ENCODE peak calls at places on chromosome 5, in seven cellular contexts. U is fibroblast of lung; Z is uterus; W is psoas muscle; I is effector memory CD4-positive, alpha-beta T cell; N is A673; C is gastrocnemius medialis. Y is an unnamed sample. For H3K4me1, the result is how much of the 10 kb centered on the place peaks cover.

GRCh38 chr5:33153891-33154290 is 286.9 kb upstream of the TARS1 start:
- DNase-seq in U (peak), Z (no peak), W (no peak), I (no peak), N (no peak), C (no peak), Y (no peak)

GRCh38 chr5:153135416-153135815 is 355.1 kb upstream of the GRIA1 start:
- DNase-seq in U (peak), Z (no peak), W (no peak), I (no peak), N (no peak), C (no peak), Y (no peak)

GRCh38 chr5:96927008-96927407 is 8.9 kb upstream of the LNPEP start:
- DNase-seq in U (no peak), Z (no peak), W (no peak), I (no peak), N (no peak), C (no peak), Y (no peak)

GRCh38 chr5:78536797-78537196 is 111.8 kb downstream of the LHFPL2 start:
- DNase-seq in U (no peak), Z (no peak), W (no peak), I (no peak), N (no peak), C (no peak), Y (no peak)

GRCh38 chr5:159463590-159464321 is 133.5 kb upstream of the IL12B start:
- DNase-seq in U (peak), Z (no peak), W (no peak), I (no peak), N (peak), C (no peak), Y (no peak)

GRCh38 chr5:132822650-132823480 is 7.6 kb downstream of the SHROOM1 start:
- DNase-seq in U (peak), Z (no peak), W (no peak), I (no peak), N (no peak), C (no peak), Y (no peak)

GRCh38 chr5:106966686-106967315 is 703.9 kb downstream of the EFNA5 start:
- DNase-seq in U (peak), Z (no peak), W (no peak), I (no peak), N (no peak), C (no peak), Y (no peak)

GRCh38 chr5:178281321-178281720 is 48.7 kb upstream of the PHYKPL start:
- DNase-seq in U (no peak), Z (no peak), W (no peak), I (no peak), N (no peak), C (no peak), Y (no peak)

GRCh38 chr5:154301726-154302125 is 111.2 kb downstream of the GALNT10 start:
- DNase-seq in U (no peak), Z (no peak), W (no peak), I (no peak), N (no peak), C (no peak), Y (no peak)

GRCh38 chr5:43033845-43034590 is 6.1 kb downstream of the ANXA2R start:
- DNase-seq in U (peak), Z (no peak), W (no peak), I (no peak), N (no peak), C (no peak), Y (no peak)

GRCh38 chr5:53246042-53246836 is 136.7 kb upstream of the MOCS2 start:
- DNase-seq in U (peak), Z (no peak), W (no peak), I (no peak), N (no peak), C (no peak), Y (no peak)

GRCh38 chr5:148843510-148844318 is 17.3 kb downstream of the ADRB2 start:
- DNase-seq in U (peak), Z (no peak), W (no peak), I (no peak), N (no peak), C (no peak), Y (no peak)

GRCh38 chr5:128905225-128906110 is 59.8 kb upstream of the SLC27A6 start:
- DNase-seq in U (peak), Z (peak), W (no peak), I (no peak), N (peak), C (no peak), Y (no peak)

GRCh38 chr5:139660916-139661814 is 13.0 kb downstream of the CXXC5 start:
- DNase-seq in U (peak), Z (peak), W (peak), I (no peak), N (peak), C (peak), Y (peak)

GRCh38 chr5:58286741-58287140 is 173.1 kb downstream of the PLK2 start:
- DNase-seq in U (no peak), Z (no peak), W (no peak), I (no peak), N (no peak), C (no peak), Y (no peak)

GRCh38 chr5:42912184-42912766 is 100.6 kb upstream of the SELENOP start:
- DNase-seq in U (peak), Z (no peak), W (no peak), I (peak), N (peak), C (no peak), Y (no peak)

GRCh38 chr5:75239681-75240080 is 3.0 kb upstream of the ANKRD31 start:
- DNase-seq in U (peak), Z (no peak), W (no peak), I (no peak), N (no peak), C (no peak), Y (no peak)

GRCh38 chr5:109876941-109877669 is 187.4 kb downstream of the MAN2A1 start:
- DNase-seq in U (peak), Z (no peak), W (peak), I (no peak), N (no peak), C (peak), Y (no peak)

GRCh38 chr5:178078197-178078995 is 34.9 kb upstream of the N4BP3 start:
- DNase-seq in U (peak), Z (no peak), W (no peak), I (no peak), N (no peak), C (no peak), Y (no peak)

GRCh38 chr5:73550016-73550415 is 15.4 kb downstream of the ANKRA2 start:
- DNase-seq in U (no peak), Z (no peak), W (no peak), I (no peak), N (no peak), C (no peak), Y (no peak)

GRCh38 chr5:138942861-138943260 is 67.7 kb upstream of the LRRTM2 start:
- DNase-seq in U (no peak), Z (no peak), W (no peak), I (no peak), N (no peak), C (no peak), Y (no peak)

GRCh38 chr5:166369326-166369725 is 1922.1 kb upstream of the WWC1 start:
- DNase-seq in U (no peak), Z (no peak), W (no peak), I (no peak), N (no peak), C (no peak), Y (no peak)

GRCh38 chr5:123813937-123814624 is 302.1 kb downstream of the CSNK1G3 start:
- DNase-seq in U (peak), Z (no peak), W (no peak), I (no peak), N (peak), C (no peak), Y (no peak)

GRCh38 chr5:80276186-80276585 is 20.3 kb upstream of the SERINC5 start:
- DNase-seq in U (no peak), Z (no peak), W (no peak), I (no peak), N (no peak), C (no peak), Y (no peak)

GRCh38 chr5:53099546-53099945 is 10.0 kb downstream of the MOCS2 start:
- DNase-seq in U (peak), Z (no peak), W (no peak), I (no peak), N (no peak), C (no peak), Y (no peak)

GRCh38 chr5:148224131-148224742 is 14.1 kb upstream of the MARCOL start:
- DNase-seq in U (no peak), Z (no peak), W (no peak), I (no peak), N (peak), C (no peak), Y (no peak)

GRCh38 chr5:59479084-59479483 is 414.4 kb downstream of the PDE4D start:
- DNase-seq in U (no peak), Z (no peak), W (no peak), I (no peak), N (no peak), C (no peak), Y (no peak)

GRCh38 chr5:61289241-61289640 is 42.8 kb upstream of the ZSWIM6 start:
- DNase-seq in U (no peak), Z (no peak), W (no peak), I (no peak), N (peak), C (no peak), Y (no peak)

GRCh38 chr5:159619826-159620225 is 289.5 kb upstream of the IL12B start:
- DNase-seq in U (peak), Z (no peak), W (no peak), I (no peak), N (no peak), C (no peak), Y (no peak)

GRCh38 chr5:65198777-65199120 is 283.0 kb downstream of the ADAMTS6 start:
- DNase-seq in U (peak), Z (no peak), W (no peak), I (no peak), N (no peak), C (no peak), Y (no peak)

GRCh38 chr5:6674886-6675285 is 38.3 kb upstream of the TENT4A start:
- DNase-seq in U (no peak), Z (no peak), W (no peak), I (no peak), N (no peak), C (no peak), Y (no peak)

GRCh38 chr5:97063276-97063675 is 79.1 kb downstream of the LIX1 start:
- DNase-seq in U (no peak), Z (no peak), W (no peak), I (no peak), N (no peak), C (no peak), Y (no peak)

GRCh38 chr5:56588636-56589485 is 226.5 kb upstream of the MAP3K1 start:
- DNase-seq in U (no peak), Z (peak), W (peak), I (peak), N (no peak), C (peak), Y (no peak)

GRCh38 chr5:35488786-35489185 is 128.9 kb upstream of the SPEF2 start:
- DNase-seq in U (no peak), Z (no peak), W (no peak), I (no peak), N (peak), C (no peak), Y (no peak)

GRCh38 chr5:82376309-82376708 is 98.2 kb upstream of the RPS23 start:
- DNase-seq in U (no peak), Z (no peak), W (no peak), I (no peak), N (no peak), C (no peak), Y (no peak)

GRCh38 chr5:100852988-100853449 is 50.1 kb downstream of the ST8SIA4 start:
- DNase-seq in U (no peak), Z (no peak), W (no peak), I (no peak), N (no peak), C (no peak), Y (no peak)

GRCh38 chr5:9927521-9927997 is 297.4 kb upstream of the TAS2R1 start:
- DNase-seq in U (peak), Z (no peak), W (no peak), I (no peak), N (no peak), C (no peak), Y (no peak)

GRCh38 chr5:133602829-133603380 is 9.4 kb downstream of the FSTL4 start:
- DNase-seq in U (no peak), Z (no peak), W (no peak), I (no peak), N (no peak), C (no peak), Y (no peak)

DNA sequence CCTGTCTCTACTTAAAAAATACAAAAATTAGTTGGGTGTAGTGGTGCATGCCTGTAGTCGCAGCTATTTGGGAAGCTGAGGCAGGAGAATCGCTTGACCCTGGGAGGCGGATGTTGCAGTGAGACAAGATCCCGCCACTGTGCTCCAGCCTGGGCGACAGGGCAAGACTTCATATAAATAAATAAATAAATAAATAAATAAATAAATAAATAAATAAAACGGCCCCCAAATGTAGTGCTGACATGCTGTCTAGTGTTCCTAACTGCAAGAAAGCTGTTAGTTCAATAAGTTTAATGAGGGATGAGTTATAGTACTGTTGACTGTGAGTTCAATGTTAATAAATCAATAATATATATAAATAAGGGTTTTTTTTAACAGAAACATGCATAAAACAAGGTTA is 7.5 kb upstream of the CYFIP2 start:
- DNase-seq in U (no peak), Z (no peak), W (no peak), I (no peak), N (no peak), C (no peak), Y (no peak)
- H3K4me1 ChIP-seq in U (under half), Z (under half), W (under half), I (under half), N (under half), C (under half), Y (under half)

GRCh38 chr5:93150311-93151012 is 430.6 kb downstream of the NR2F1-AS1 start:
- DNase-seq in U (no peak), Z (no peak), W (no peak), I (no peak), N (no peak), C (no peak), Y (no peak)
- H3K4me3 ChIP-seq in U (no peak), Z (no peak), W (no peak), I (no peak), N (no peak), C (no peak), Y (no peak)

GRCh38 chr5:91373600-91373999 is 9.5 kb downstream of the ARRDC3 start:
- DNase-seq in U (no peak), Z (no peak), W (no peak), I (no peak), N (no peak), C (no peak), Y (no peak)
- H3K4me1 ChIP-seq in U (under half), Z (under half), W (half or more), I (under half), N (under half), C (under half), Y (under half)

DNA sequence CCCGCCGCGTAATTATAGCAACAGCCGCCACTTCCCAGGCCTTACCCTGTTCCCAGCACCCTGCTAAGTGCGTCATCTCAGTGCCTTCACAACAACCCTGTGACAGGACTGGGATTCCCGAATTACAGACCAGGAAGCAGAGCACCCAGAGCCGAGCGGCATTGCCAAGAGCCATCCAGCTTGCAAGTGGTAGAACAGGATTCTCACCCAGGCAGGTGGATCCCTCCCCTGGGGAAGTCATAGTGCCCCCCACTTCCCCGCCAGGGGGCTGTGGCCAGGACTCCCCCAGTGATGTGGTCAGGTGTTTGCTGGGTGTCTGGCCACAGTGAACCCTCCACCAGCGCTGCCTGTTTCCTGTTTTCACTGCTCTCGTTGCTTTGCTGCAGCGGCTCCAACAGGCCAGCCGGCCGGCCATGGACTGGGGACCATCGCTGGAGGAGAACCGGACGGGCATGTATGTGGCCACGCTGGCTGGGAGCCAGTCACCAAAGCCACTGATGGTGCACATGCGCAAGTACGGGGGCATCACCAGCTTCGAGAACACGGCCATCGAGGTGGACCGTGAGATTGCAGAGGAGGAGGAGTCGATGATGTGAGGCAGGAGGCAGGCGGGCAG is 19.3 kb downstream of the SLC6A7 start:
- DNase-seq in U (peak), Z (no peak), W (no peak), I (no peak), N (no peak), C (no peak), Y (peak)
- H3K4me3 ChIP-seq in U (no peak), Z (no peak), W (no peak), I (no peak), N (no peak), C (no peak), Y (no peak)

GRCh38 chr5:14597080-14597479 is 15.5 kb downstream of the OTULINL start:
- DNase-seq in U (no peak), Z (no peak), W (no peak), I (no peak), N (no peak), C (no peak), Y (no peak)

GRCh38 chr5:14599717-14600116 is 18.1 kb downstream of the OTULINL start:
- DNase-seq in U (no peak), Z (no peak), W (no peak), I (no peak), N (no peak), C (no peak), Y (no peak)

GRCh38 chr5:14600846-14601245 is 19.3 kb downstream of the OTULINL start:
- DNase-seq in U (no peak), Z (no peak), W (no peak), I (no peak), N (no peak), C (no peak), Y (no peak)

GRCh38 chr5:14595877-14596276 is 14.3 kb downstream of the OTULINL start:
- DNase-seq in U (no peak), Z (no peak), W (no peak), I (no peak), N (no peak), C (no peak), Y (no peak)

GRCh38 chr5:14598225-14598624 is 16.6 kb downstream of the OTULINL start:
- DNase-seq in U (no peak), Z (no peak), W (no peak), I (no peak), N (no peak), C (no peak), Y (no peak)
- H3K4me1 ChIP-seq in U (under half), Z (under half), W (under half), I (under half), N (under half), C (under half), Y (under half)

GRCh38 chr5:14359069-14360043 is 216.2 kb downstream of the TRIO start:
- DNase-seq in U (no peak), Z (no peak), W (no peak), I (no peak), N (no peak), C (no peak), Y (no peak)

GRCh38 chr5:14358536-14358935 is 215.4 kb downstream of the TRIO start:
- DNase-seq in U (no peak), Z (no peak), W (no peak), I (no peak), N (no peak), C (no peak), Y (no peak)

GRCh38 chr5:14357441-14357840 is 214.3 kb downstream of the TRIO start:
- DNase-seq in U (no peak), Z (no peak), W (no peak), I (no peak), N (no peak), C (no peak), Y (no peak)

GRCh38 chr5:14356305-14356704 is 213.2 kb downstream of the TRIO start:
- DNase-seq in U (no peak), Z (no peak), W (no peak), I (no peak), N (no peak), C (no peak), Y (no peak)

DNA sequence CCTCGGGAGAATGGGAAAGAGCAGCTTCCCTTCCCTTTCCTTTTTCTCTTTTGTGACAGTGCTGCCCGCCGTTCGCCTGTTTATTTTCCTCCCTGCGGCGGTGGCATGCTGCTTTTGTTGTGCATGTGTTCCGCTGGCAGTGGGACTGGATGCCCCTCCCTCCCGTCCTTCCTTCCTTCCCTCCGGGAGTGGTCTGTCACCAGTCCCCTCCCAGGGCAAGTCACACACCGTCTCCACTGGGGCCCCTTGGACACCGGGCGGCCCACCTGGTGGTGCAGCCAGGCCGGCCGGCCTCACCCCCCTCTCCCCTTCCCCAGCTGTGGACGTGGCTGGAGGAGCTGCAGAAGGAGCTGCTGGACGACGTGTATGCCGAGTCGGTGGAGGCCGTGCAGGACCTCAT is 214.7 kb downstream of the TRIO start:
- DNase-seq in U (no peak), Z (no peak), W (no peak), I (no peak), N (no peak), C (no peak), Y (no peak)
- H3K4me3 ChIP-seq in U (no peak), Z (no peak), W (no peak), I (no peak), N (no peak), C (no peak), Y (no peak)

DNA sequence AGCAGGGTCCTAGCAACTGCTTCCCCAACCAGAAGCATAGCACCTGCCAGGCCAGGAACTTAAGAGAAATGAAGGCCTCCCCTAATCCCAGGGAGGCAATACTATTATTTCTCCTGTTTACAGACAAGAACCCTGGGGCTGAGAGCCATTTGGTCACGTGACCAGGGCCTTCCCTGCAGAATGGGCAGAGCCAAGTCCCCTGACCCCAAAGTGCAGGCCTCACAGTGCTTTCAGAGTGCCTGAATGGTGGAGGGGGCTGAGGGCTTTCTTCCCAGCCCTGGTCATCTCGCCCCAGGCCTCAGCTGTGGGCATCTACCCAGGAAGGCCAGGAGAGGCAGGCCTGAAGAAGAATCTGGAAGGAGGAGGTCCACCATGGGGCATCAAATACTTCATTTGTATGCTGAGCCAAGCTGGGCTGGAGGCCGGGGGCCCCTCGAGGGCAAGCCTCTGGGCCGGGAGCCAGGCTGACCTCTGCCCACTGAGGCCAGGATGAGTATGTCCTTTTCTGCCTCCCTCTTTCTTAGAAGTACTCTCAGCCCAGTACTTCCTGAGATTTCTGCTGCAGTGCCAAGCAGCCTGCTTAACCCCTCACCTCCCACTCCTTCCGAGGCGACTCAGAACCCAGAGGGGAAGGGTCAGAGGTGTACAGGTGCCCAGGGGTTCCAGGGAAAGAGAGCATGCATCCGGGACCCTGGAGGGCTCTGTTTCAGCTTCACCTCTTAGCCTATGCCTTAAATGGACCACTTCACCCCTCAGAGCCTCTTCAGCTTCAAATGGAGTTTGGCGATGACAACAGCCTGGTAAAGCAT is 18.9 kb upstream of the DUSP1 start:
- DNase-seq in U (no peak), Z (no peak), W (no peak), I (no peak), N (no peak), C (no peak), Y (peak)
- H3K4me1 ChIP-seq in U (under half), Z (under half), W (half or more), I (under half), N (under half), C (half or more), Y (half or more)

Y was measured in ascending aorta.